ENCODE peak calls at places on chromosomes 5 and 9, in six cellular contexts. D is stimulated activated CD8-positive, alpha-beta memory T cell treated with anti-CD3 and anti-CD28 coated beads, Interleukin-4, amount 100 ng/mL, for 1 hour; P is activated effector memory CD4-positive, alpha-beta T cell treated with Interleukin-2 at 50 U/mL for 16 hours; W is activated CD8-positive, alpha-beta memory T cell treated with anti-CD3 and anti-CD28 coated beads for 1 hour; B is omental fat pad; G is kidney. L is an unnamed sample.

GRCh38 chr9:7676757-7677156 is 122.8 kb downstream of the DMAC1 start:
- DNase-seq in P (no peak), G (no peak), B (no peak), W (no peak), D (no peak), L (no peak)

GRCh38 chr5:39657943-39658342 is 233.2 kb upstream of the DAB2 start:
- DNase-seq in B (no peak), W (no peak), D (no peak), P (no peak), G (no peak), L (no peak)

GRCh38 chr9:127224178-127224882 is 40.2 kb upstream of the GARNL3 start:
- DNase-seq in D (peak; percentile 69), B (peak; percentile 75), G (peak; percentile 98), W (peak; percentile 72), P (peak; percentile 80), L (peak; percentile 71)

GRCh38 chr5:10021248-10021647 is 228.4 kb downstream of the ATPSCKMT start:
- DNase-seq in G (no peak), W (no peak), B (no peak), P (no peak), D (no peak), L (no peak)

GRCh38 chr5:41707853-41708603 is 162.2 kb downstream of the OXCT1 start:
- DNase-seq in P (no peak), D (no peak), B (no peak), W (no peak), G (no peak), L (peak; percentile 35)

GRCh38 chr5:162217037-162217436 is 149.5 kb downstream of the GABRG2 start:
- DNase-seq in D (no peak), G (no peak), P (no peak), W (no peak), B (no peak), L (no peak)

GRCh38 chr5:173753307-173754168 is 134.6 kb upstream of the CPEB4 start:
- DNase-seq in B (no peak), P (no peak), W (no peak), D (no peak), G (no peak), L (peak; percentile 62)

GRCh38 chr5:66410056-66410455 is 186.1 kb upstream of the MAST4 start:
- DNase-seq in W (no peak), G (no peak), D (no peak), B (no peak), P (no peak), L (no peak)

GRCh38 chr5:150111121-150111520 is 24.8 kb upstream of the CSF1R start:
- DNase-seq in G (peak; percentile 53), W (no peak), P (no peak), D (no peak), B (no peak), L (no peak)

GRCh38 chr5:137995077-137995746 is 37.7 kb downstream of the FAM13B start:
- DNase-seq in W (no peak), D (no peak), G (no peak), B (no peak), P (no peak), L (no peak)

GRCh38 chr5:137252513-137252912 is 246.6 kb downstream of the SPOCK1 start:
- DNase-seq in D (no peak), G (no peak), B (no peak), P (no peak), W (no peak), L (no peak)

GRCh38 chr5:158450761-158451160 is 591.8 kb upstream of the CLINT1 start:
- DNase-seq in P (no peak), B (no peak), D (no peak), W (no peak), G (no peak), L (no peak)

GRCh38 chr5:141654298-141654697 is 3.1 kb upstream of the FCHSD1 start:
- DNase-seq in G (no peak), P (no peak), D (no peak), B (no peak), W (no peak), L (no peak)